ENCODE peak calls at places on chromosomes 12 and 14, in four cellular contexts. T is fibroblast of lung, S is HL-60, Z is IMR-90. X is an unnamed sample.

GRCh38 chr12:91482231-91482630 is 299.6 kb upstream of the DCN start:
- DNase-seq in T (no peak), S (no peak), Z (no peak), X (no peak)

GRCh38 chr12:15171015-15171646 is 50.1 kb downstream of the RERG start:
- DNase-seq in T (no peak), S (no peak), Z (no peak), X (no peak)

GRCh38 chr12:3921526-3921925 is 48.3 kb upstream of the PARP11 start:
- DNase-seq in T (no peak), S (no peak), Z (no peak), X (no peak)

GRCh38 chr12:54958048-54958658 is 26.4 kb downstream of the TESPA1 start:
- DNase-seq in T (peak), S (peak), Z (peak), X (no peak)

GRCh38 chr12:1083086-1083887 is 92.3 kb downstream of the ERC1 start:
- DNase-seq in T (no peak), S (no peak), Z (no peak), X (no peak)

GRCh38 chr12:113194971-113195391 is 9.5 kb downstream of the RITA1 start:
- DNase-seq in T (peak), S (no peak), Z (peak), X (no peak)

GRCh38 chr12:17064834-17065233 is 458.9 kb upstream of the LMO3 start:
- DNase-seq in T (no peak), S (no peak), Z (no peak), X (no peak)

GRCh38 chr12:51851408-51852097 is 3.0 kb upstream of the FIGNL2 start:
- DNase-seq in T (no peak), S (no peak), Z (no peak), X (no peak)

GRCh38 chr12:6774557-6775062 is 2.3 kb downstream of the LAG3 start:
- DNase-seq in T (no peak), S (no peak), Z (no peak), X (no peak)

GRCh38 chr12:50400104-50400637 is 514 bp upstream of the LARP4 start:
- DNase-seq in T (no peak), S (no peak), Z (no peak), X (no peak)

GRCh38 chr12:93089805-93090569 is 160.9 kb upstream of the EEA1 start:
- DNase-seq in T (peak), S (peak), Z (peak), X (no peak)

GRCh38 chr12:103387385-103387784 is 108.4 kb downstream of the C12orf42 start:
- DNase-seq in T (no peak), S (no peak), Z (no peak), X (no peak)

GRCh38 chr12:10554971-10555481 is 49.3 kb downstream of the EIF2S3B start:
- DNase-seq in T (no peak), S (no peak), Z (no peak), X (no peak)

GRCh38 chr12:27619308-27619707 is 76.9 kb upstream of the REP15 start:
- DNase-seq in T (peak), S (no peak), Z (peak), X (no peak)

GRCh38 chr12:106267535-106267934 is 19.7 kb upstream of the CKAP4 start:
- DNase-seq in T (no peak), S (no peak), Z (no peak), X (no peak)

GRCh38 chr12:125140239-125140917 is 75.1 kb downstream of the AACS start:
- DNase-seq in T (no peak), S (no peak), Z (no peak), X (no peak)

GRCh38 chr12:102548543-102548942 is 68.2 kb upstream of the IGF1 start:
- DNase-seq in T (no peak), S (no peak), Z (no peak), X (no peak)

GRCh38 chr14:95535226-95536021 is 574 bp downstream of the GLRX5 start:
- DNase-seq in T (no peak), S (no peak), Z (no peak), X (no peak)

GRCh38 chr12:76266797-76267196 is 81.4 kb downstream of the BBS10 start:
- DNase-seq in T (peak), S (no peak), Z (peak), X (no peak)

GRCh38 chr12:95951515-95951914 is 8.4 kb downstream of the AMDHD1 start:
- DNase-seq in T (no peak), S (no peak), Z (no peak), X (no peak)

GRCh38 chr14:91257328-91258020 is 13.0 kb upstream of the GPR68 start:
- DNase-seq in T (no peak), S (no peak), Z (no peak), X (no peak)

GRCh38 chr12:3170423-3171194 is 93.4 kb downstream of the TSPAN9 start:
- DNase-seq in T (peak), S (no peak), Z (peak), X (no peak)

GRCh38 chr12:70756118-70756517 is 118.9 kb upstream of the PTPRB start:
- DNase-seq in T (peak), S (no peak), Z (peak), X (no peak)

GRCh38 chr12:20017772-20018171 is 350.6 kb upstream of the PDE3A start:
- DNase-seq in T (no peak), S (no peak), Z (no peak), X (no peak)

GRCh38 chr12:43832506-43833168 is 3.2 kb upstream of the TMEM117 start:
- DNase-seq in T (no peak), S (no peak), Z (no peak), X (no peak)

GRCh38 chr14:100303179-100303578 is 3.1 kb downstream of the SLC25A29 start:
- DNase-seq in T (no peak), S (no peak), Z (no peak), X (no peak)

GRCh38 chr12:78155546-78155945 is 324.9 kb downstream of the NAV3 start:
- DNase-seq in T (no peak), S (no peak), Z (peak), X (no peak)

GRCh38 chr14:98912655-98913054 is 359.3 kb downstream of the BCL11B start:
- DNase-seq in T (no peak), S (no peak), Z (no peak), X (no peak)

GRCh38 chr12:22262309-22262708 is 72.2 kb downstream of the ST8SIA1 start:
- DNase-seq in T (peak), S (no peak), Z (no peak), X (no peak)
- TF ChIP-seq CTCF in T (no peak), S (no peak), Z (no peak), X (no peak)

GRCh38 chr12:12364787-12365441 is 8.0 kb downstream of the BORCS5 start:
- DNase-seq in T (no peak), S (no peak), Z (no peak), X (no peak)
- TF ChIP-seq CTCF in T (no peak), S (no peak), Z (no peak), X (no peak)

DNA sequence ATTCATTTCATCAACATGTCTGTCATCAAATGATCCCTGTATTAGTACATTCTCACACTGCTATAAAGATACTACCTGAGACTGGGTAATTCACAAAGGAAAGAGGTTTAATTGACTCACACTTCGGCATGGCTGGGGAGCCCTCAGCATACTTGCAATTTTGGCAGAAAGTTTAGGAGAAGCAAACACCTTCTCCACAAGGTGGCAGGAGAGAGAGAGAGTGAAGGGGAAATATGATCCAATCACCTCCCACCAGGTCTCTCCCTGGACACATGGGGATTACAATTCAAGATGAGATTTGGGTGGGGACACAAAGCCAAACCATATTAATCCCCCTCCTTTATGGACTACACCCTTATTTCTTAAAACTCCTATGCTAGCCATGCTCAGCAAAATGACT is 932.2 kb downstream of the FLRT2 start:
- DNase-seq in T (peak), S (no peak), Z (peak), X (no peak)
- TF ChIP-seq CTCF in T (peak), S (no peak), Z (peak), X (peak)

DNA sequence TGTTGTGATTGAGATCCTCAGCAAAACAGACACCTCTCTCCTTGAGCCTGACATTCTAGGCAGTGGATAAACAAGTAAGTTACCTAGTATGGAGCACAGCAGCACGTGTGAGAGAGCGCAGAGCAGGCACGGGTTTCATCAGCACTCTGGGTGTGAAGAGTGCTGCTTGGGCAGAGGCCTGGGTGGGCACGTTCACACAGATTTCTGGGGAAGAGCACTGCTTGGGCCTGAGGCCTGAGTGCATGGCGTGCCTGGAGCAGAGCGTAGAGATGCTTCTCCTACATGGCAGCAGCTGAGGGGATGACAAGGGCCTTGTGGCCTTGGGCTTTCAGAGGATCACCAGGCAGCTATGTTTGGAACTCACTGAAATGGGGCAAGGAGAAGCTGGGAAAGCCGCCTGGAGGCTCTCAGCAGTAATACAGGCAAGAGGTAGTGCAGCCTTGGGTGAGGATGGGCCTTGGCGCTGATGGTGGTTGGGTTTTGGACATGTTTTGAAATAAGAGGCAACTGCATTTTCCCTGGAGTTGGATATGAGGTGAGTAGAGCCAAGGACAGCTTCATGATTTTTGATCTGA is 17.6 kb downstream of the CKB start:
- DNase-seq in T (no peak), S (no peak), Z (no peak), X (no peak)
- TF ChIP-seq CTCF in T (no peak), S (no peak), Z (no peak), X (peak)

GRCh38 chr12:53287741-53288216 is 7.6 kb upstream of the PFDN5 start:
- DNase-seq in T (peak), S (no peak), Z (peak), X (no peak)
- TF ChIP-seq CTCF in T (peak), S (peak), Z (peak), X (peak)

GRCh38 chr12:127526925-127527324 is 740.0 kb upstream of the TMEM132C start:
- DNase-seq in T (no peak), S (no peak), Z (no peak), X (no peak)
- TF ChIP-seq CTCF in T (no peak), S (no peak), Z (no peak), X (peak)